ENCODE peak calls at places on chromosomes 13 and 19, in five cellular contexts. R is T-helper 9 cell; Q is stimulated activated CD4-positive, alpha-beta T cell treated with anti-CD3 and anti-CD28 coated beads, Interleukin-1b, Interleukin-23, amount 100 ng/mL, for 48 hours; Z is ACHN; H is RCC 7860. N is an unnamed sample.

GRCh38 chr19:57708641-57709354 is at the start of gene ZNF154:
- DNase-seq in R (no peak), Q (peak; percentile 25), Z (no peak), H (no peak), N (peak; percentile 71)

GRCh38 chr13:99796175-99796819 is 175.3 kb downstream of the ZIC5 start:
- DNase-seq in R (no peak), Q (peak; percentile 6), Z (peak; percentile 65), H (peak; percentile 14), N (peak; percentile 10)

GRCh38 chr19:14363203-14364097 is 17.8 kb upstream of the ADGRE5 start:
- DNase-seq in R (peak; percentile 44), Q (peak; percentile 74), Z (no peak), H (peak; percentile 53), N (peak; percentile 48)

GRCh38 chr19:41531438-41532311 is 44.3 kb upstream of the CEACAM21 start:
- DNase-seq in R (peak; percentile 73), Q (peak; percentile 90), Z (peak; percentile 65), H (no peak), N (no peak)

GRCh38 chr13:32019612-32020233 is 11.9 kb upstream of the FRY start:
- DNase-seq in R (no peak), Q (no peak), Z (peak; percentile 38), H (peak; percentile 25), N (peak; percentile 42)

GRCh38 chr19:9936151-9937000 is at the start of gene OLFM2:
- DNase-seq in R (no peak), Q (no peak), Z (no peak), H (no peak), N (no peak)

GRCh38 chr19:10861118-10861651 is 10.2 kb upstream of the CARM1 start:
- DNase-seq in R (no peak), Q (peak; percentile 41), Z (peak; percentile 38), H (no peak), N (no peak)

GRCh38 chr13:31038834-31039552 is 106.5 kb downstream of the TEX26 start:
- DNase-seq in R (no peak), Q (no peak), Z (peak; percentile 22), H (peak; percentile 58), N (peak; percentile 95)

GRCh38 chr19:33302974-33303790 is 848 bp upstream of the CEBPA start:
- DNase-seq in R (no peak), Q (no peak), Z (peak; percentile 38), H (no peak), N (peak; percentile 32)

GRCh38 chr13:30165791-30166190 is 141.6 kb downstream of the KATNAL1 start:
- DNase-seq in R (no peak), Q (no peak), Z (no peak), H (no peak), N (peak; percentile 39)

GRCh38 chr13:23921451-23921888 is 24.2 kb upstream of the C1QTNF9B start:
- DNase-seq in R (no peak), Q (no peak), Z (peak; percentile 56), H (peak; percentile 14), N (peak; percentile 61)

GRCh38 chr19:47778089-47778953 is at the start of gene SELENOW:
- DNase-seq in R (peak; percentile 62), Q (peak; percentile 76), Z (peak; percentile 54), H (peak; percentile 57), N (peak; percentile 58)